ENCODE peak calls at places on chromosomes 16 and 17, in five cellular contexts. Q is SK-N-SH, R is HCT116, S is GM12878, C is K562. H is an unnamed sample.

GRCh38 chr16:1194665-1195392 is 30.2 kb downstream of the TPSG1 start:
- DNase-seq in Q (peak), R (no peak), S (no peak), C (peak), H (no peak)

GRCh38 chr16:84617068-84617630 is 729 bp downstream of the COTL1 start:
- DNase-seq in Q (peak), R (no peak), S (no peak), C (peak), H (no peak)

GRCh38 chr17:19398301-19399181 is 11.6 kb upstream of the MFAP4 start:
- DNase-seq in Q (peak), R (no peak), S (no peak), C (no peak), H (no peak)

GRCh38 chr17:46979023-46979870 is at the start of gene RPRML:
- DNase-seq in Q (peak), R (no peak), S (no peak), C (peak), H (no peak)

GRCh38 chr17:35765731-35766488 is 5.2 kb downstream of the C17orf50 start:
- DNase-seq in Q (peak), R (no peak), S (no peak), C (no peak), H (no peak)

GRCh38 chr16:67326472-67327309 is at the start of the genes KCTD19 and LRRC36:
- DNase-seq in Q (peak), R (no peak), S (no peak), C (peak), H (peak)

GRCh38 chr17:28941251-28941650 is 10.1 kb downstream of the PHF12 start:
- DNase-seq in Q (no peak), R (no peak), S (no peak), C (no peak), H (no peak)

GRCh38 chr16:77905356-77905920 is 116.9 kb upstream of the CLEC3A start:
- DNase-seq in Q (no peak), R (no peak), S (no peak), C (no peak), H (no peak)

GRCh38 chr16:626787-627457 is 3.9 kb upstream of the WFIKKN1 start:
- DNase-seq in Q (no peak), R (peak), S (no peak), C (peak), H (no peak)

GRCh38 chr16:19236561-19236960 is 49.0 kb upstream of the CLEC19A start:
- DNase-seq in Q (no peak), R (no peak), S (no peak), C (no peak), H (peak)

GRCh38 chr16:87806608-87807546 is 41.1 kb upstream of the KLHDC4 start:
- DNase-seq in Q (peak), R (peak), S (no peak), C (peak), H (peak)

GRCh38 chr17:80968602-80969029 is 23.0 kb upstream of the CHMP6 start:
- DNase-seq in Q (peak), R (no peak), S (no peak), C (no peak), H (no peak)

GRCh38 chr16:50553731-50554360 is 5.7 kb downstream of the NKD1 start:
- DNase-seq in Q (no peak), R (no peak), S (no peak), C (no peak), H (no peak)

GRCh38 chr17:18139949-18140348 is 31.4 kb downstream of the MYO15A start:
- DNase-seq in Q (peak), R (no peak), S (no peak), C (peak), H (peak)

GRCh38 chr17:2040942-2041560 is 771 bp upstream of the OVCA2 start:
- DNase-seq in Q (no peak), R (no peak), S (no peak), C (no peak), H (no peak)

GRCh38 chr17:79065105-79065670 is 9.4 kb upstream of the ENGASE start:
- DNase-seq in Q (no peak), R (peak), S (no peak), C (peak), H (peak)

GRCh38 chr17:19306160-19307111 is 56.1 kb downstream of the B9D1 start:
- DNase-seq in Q (no peak), R (no peak), S (peak), C (no peak), H (peak)

GRCh38 chr17:63622571-63623390 is 564 bp downstream of the MAP3K3 start:
- DNase-seq in Q (peak), R (no peak), S (no peak), C (peak), H (peak)

GRCh38 chr16:80804061-80804450 is 342 bp downstream of the CDYL2 start:
- DNase-seq in Q (no peak), R (no peak), S (no peak), C (no peak), H (peak)

GRCh38 chr16:2194166-2194834 is 2.1 kb downstream of the CASKIN1 start:
- DNase-seq in Q (no peak), R (no peak), S (no peak), C (peak), H (no peak)

GRCh38 chr16:56349711-56350161 is 75.6 kb downstream of the AMFR start:
- DNase-seq in Q (no peak), R (no peak), S (no peak), C (no peak), H (no peak)

GRCh38 chr16:16099320-16099719 is 124.0 kb downstream of the ABCC6 start:
- DNase-seq in Q (no peak), R (no peak), S (no peak), C (no peak), H (no peak)

GRCh38 chr16:55297910-55298175 is 26.2 kb upstream of the IRX6 start:
- DNase-seq in Q (no peak), R (no peak), S (no peak), C (no peak), H (no peak)

GRCh38 chr16:19745286-19746018 is 27.4 kb downstream of the IQCK start:
- DNase-seq in Q (no peak), R (no peak), S (no peak), C (no peak), H (no peak)

GRCh38 chr17:30906101-30906911 is at the start of gene TEFM:
- DNase-seq in Q (peak), R (peak), S (peak), C (peak), H (peak)

GRCh38 chr17:31299624-31300023 is 2.6 kb upstream of the OMG start:
- DNase-seq in Q (no peak), R (no peak), S (no peak), C (no peak), H (no peak)

GRCh38 chr16:84825896-84826557 is 6.2 kb downstream of the CRISPLD2 start:
- DNase-seq in Q (no peak), R (no peak), S (no peak), C (no peak), H (no peak)

GRCh38 chr16:14070877-14071575 is at the start of gene MRTFB:
- DNase-seq in Q (peak), R (peak), S (peak), C (peak), H (peak)

GRCh38 chr17:27506348-27507218 is 50.3 kb downstream of the KSR1 start:
- DNase-seq in Q (no peak), R (no peak), S (peak), C (no peak), H (no peak)
- TF ChIP-seq ZBTB33 in Q (no peak), R (no peak), S (no peak), C (no peak), H (no peak)

DNA sequence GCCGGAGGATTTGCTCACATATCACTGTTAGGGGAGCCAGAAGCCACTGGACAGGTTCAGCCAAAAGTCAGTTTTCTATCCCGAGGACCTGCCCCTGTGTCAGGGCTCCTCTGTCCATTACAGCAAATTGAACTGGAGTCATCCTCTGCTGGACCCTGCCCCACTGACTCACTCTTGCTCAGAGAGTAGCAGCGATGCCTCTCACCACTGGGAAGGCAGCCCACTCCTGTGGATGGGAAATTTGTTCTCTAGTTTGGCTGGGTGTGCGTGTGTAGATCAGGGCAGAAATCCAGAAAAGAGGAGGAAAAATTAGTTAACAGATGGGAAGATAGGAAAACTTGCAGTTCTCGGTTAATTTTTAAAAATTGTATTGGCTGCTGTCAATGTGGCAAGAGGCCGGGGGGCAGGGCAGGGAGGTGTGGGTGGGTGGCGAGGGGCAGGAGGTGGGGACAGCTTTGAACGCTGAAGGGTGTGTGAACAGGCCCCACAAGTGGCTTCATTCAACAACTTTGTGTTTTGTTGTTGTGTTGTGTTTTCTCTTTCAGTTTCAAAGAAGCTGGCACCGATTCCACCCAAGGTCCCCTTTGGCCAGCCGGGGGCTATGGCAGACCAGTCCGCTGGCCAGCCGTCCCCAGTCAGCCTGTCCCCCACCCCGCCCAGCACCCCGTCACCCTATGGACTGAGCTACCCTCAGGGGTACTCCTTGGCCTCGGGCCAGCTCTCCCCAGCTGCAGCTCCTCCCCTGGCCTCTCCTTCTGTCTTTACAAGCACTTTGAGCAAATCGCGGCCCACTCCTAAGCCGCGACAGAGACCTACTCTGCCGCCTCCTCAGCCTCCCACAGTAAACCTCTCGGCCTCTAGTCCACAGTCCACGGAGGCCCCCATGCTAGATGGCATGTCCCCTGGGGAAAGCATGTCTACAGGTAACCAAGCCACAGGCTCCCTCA is 33.6 kb downstream of the ELAC2 start:
- DNase-seq in Q (no peak), R (no peak), S (no peak), C (no peak), H (no peak)
- TF ChIP-seq ZBTB33 in Q (no peak), R (no peak), S (no peak), C (no peak), H (no peak)

GRCh38 chr17:50066995-50067394 is 11.1 kb downstream of the ITGA3 start:
- DNase-seq in Q (no peak), R (no peak), S (no peak), C (no peak), H (no peak)
- TF ChIP-seq ZBTB33 in Q (no peak), R (no peak), S (no peak), C (no peak), H (no peak)

GRCh38 chr16:3612510-3613466 is 1.4 kb upstream of the SLX4 start:
- DNase-seq in Q (no peak), R (no peak), S (no peak), C (peak), H (no peak)
- TF ChIP-seq ZBTB33 in Q (no peak), R (no peak), S (no peak), C (no peak), H (no peak)

GRCh38 chr17:74748529-74749261 is at the start of gene NHERF1:
- DNase-seq in Q (peak), R (peak), S (peak), C (peak), H (peak)
- TF ChIP-seq ZBTB33 in Q (no peak), R (no peak), S (no peak), C (no peak), H (peak)

DNA sequence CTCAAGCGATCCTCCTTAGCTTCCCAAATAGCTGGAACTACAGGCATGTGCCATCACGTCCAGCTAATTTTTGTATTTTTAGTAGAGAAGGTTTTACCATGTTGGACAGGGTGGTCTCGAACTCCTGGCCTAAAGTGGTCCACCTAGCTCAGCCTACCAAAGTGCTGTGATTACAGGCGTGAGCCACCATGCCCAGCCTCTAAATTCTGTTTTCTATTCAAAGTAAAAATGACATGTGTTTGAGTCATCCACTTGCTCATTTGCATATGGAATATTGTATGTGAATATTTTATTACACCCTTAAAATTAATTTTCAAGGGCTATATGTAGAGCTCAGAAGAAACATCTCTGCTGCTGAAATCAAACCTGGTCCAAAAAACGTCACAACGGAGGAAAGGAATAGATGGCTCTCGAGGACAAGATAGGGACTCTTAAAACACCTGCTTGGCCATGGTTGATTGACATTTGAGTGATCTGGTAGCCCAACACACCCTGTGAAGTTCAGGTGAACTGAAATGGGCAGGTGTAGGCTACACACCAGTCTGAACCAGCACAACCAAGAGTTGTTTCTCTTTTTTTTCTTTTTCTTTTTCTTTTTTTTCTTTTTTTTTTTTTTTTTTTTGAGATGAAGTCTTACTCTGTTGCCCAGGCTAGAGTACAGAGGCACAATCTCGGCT is 51.1 kb downstream of the SF3B3 start:
- DNase-seq in Q (no peak), R (no peak), S (no peak), C (no peak), H (no peak)
- TF ChIP-seq ZBTB33 in Q (no peak), R (no peak), S (no peak), C (no peak), H (no peak)

DNA sequence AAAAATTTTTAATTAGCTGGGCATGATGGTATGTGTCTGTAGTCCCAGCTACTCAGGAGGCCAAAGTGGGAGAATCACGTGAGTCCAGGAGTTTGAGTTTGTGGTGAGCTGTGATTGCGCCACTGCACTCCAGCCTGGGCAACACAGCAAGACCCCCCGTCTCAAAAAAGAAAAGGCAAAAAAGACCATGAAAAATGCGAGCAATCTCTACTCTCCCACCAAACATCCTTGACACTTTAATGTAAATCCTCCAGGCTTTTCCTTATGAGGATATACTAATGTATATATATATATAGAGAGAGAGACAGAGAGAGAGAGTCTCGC is 28.1 kb downstream of the MMP15 start:
- DNase-seq in Q (no peak), R (no peak), S (no peak), C (no peak), H (no peak)
- TF ChIP-seq ZBTB33 in Q (no peak), R (no peak), S (no peak), C (no peak), H (no peak)

DNA sequence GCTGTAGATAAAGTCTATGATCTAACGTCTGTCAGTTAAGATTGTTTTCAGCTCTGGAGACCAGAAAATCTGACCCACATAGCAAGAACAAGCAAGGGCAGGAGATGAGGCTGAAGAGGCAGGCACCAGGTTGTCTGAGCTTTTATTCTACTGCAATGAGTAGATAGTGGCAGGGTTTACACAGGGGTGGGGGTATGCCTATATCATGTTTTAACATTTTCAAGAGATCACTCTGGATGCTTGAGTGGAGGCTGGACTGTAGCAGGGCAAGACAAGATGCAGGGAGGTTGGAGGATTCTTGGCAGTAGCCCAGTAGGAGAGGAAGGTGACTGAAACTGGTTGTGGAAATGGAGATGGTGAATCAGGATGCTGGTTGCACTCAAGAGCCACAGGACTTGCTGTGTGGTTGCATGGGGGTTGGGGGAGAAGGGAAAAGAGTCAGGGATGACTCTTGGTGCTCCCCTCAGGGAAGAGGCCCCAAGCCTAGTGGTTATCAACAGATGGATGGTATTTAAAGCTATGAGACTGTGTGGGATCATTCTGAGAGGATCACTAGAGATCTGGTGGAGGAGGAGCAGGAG is 143.1 kb upstream of the KCNJ18 start:
- DNase-seq in Q (no peak), R (no peak), S (no peak), C (no peak), H (no peak)
- TF ChIP-seq ZBTB33 in Q (no peak), R (no peak), S (no peak), C (no peak), H (no peak)